ENCODE peak calls at places on chromosomes 16 and 17, in seven cellular contexts. M is dorsolateral prefrontal cortex, Y is pancreas, P is left ventricle myocardium inferior, D is cardiac fibroblast, E is heart right ventricle, G is fibroblast of mammary gland. C is an unnamed sample.

GRCh38 chr16:70159355-70160348 is 13.9 kb upstream of the CLEC18C start:
- DNase-seq in M (no peak), Y (no peak), P (no peak), D (no peak), E (peak; percentile 3), G (peak; percentile 45), C (no peak)

GRCh38 chr17:67574658-67575293 is 143.0 kb upstream of the NOL11 start:
- DNase-seq in M (no peak), Y (no peak), P (no peak), D (no peak), E (no peak), G (no peak), C (no peak)

GRCh38 chr17:31715436-31715835 is 143.6 kb downstream of the COPRS start:
- DNase-seq in M (no peak), Y (no peak), P (no peak), D (no peak), E (no peak), G (no peak), C (no peak)

GRCh38 chr16:8489580-8489979 is 100.7 kb downstream of the TMEM114 start:
- DNase-seq in M (no peak), Y (no peak), P (no peak), D (no peak), E (no peak), G (no peak), C (no peak)

GRCh38 chr17:6163632-6164319 is 93.6 kb downstream of the WSCD1 start:
- DNase-seq in M (peak; percentile 25), Y (no peak), P (no peak), D (no peak), E (no peak), G (peak; percentile 32), C (no peak)

GRCh38 chr17:12730931-12731521 is 58.3 kb upstream of the ARHGAP44 start:
- DNase-seq in M (no peak), Y (peak; percentile 85), P (peak; percentile 84), D (peak; percentile 49), E (peak; percentile 87), G (peak; percentile 82), C (peak; percentile 69)

GRCh38 chr17:12927001-12927400 is 90.8 kb downstream of the ELAC2 start:
- DNase-seq in M (no peak), Y (no peak), P (no peak), D (no peak), E (no peak), G (no peak), C (no peak)

GRCh38 chr17:83194761-83195329 is 115.4 kb downstream of the METRNL start:
- DNase-seq in M (no peak), Y (no peak), P (no peak), D (no peak), E (no peak), G (peak; percentile 52), C (peak; percentile 64)

GRCh38 chr17:1744551-1745512 is 2.2 kb downstream of the SERPINF2 start:
- DNase-seq in M (no peak), Y (no peak), P (no peak), D (no peak), E (no peak), G (no peak), C (no peak)

GRCh38 chr16:49050607-49051006 is 231.0 kb downstream of the CBLN1 start:
- DNase-seq in M (no peak), Y (no peak), P (no peak), D (peak; percentile 39), E (no peak), G (peak; percentile 2), C (no peak)

GRCh38 chr16:85486256-85486915 is 126.7 kb upstream of the GSE1 start:
- DNase-seq in M (no peak), Y (no peak), P (no peak), D (no peak), E (no peak), G (no peak), C (no peak)

GRCh38 chr17:40447148-40447644 is 3.9 kb downstream of the IGFBP4 start:
- DNase-seq in M (no peak), Y (no peak), P (no peak), D (peak; percentile 48), E (peak; percentile 57), G (peak; percentile 50), C (no peak)

GRCh38 chr16:58678269-58678668 is 6.3 kb downstream of the SLC38A7 start:
- DNase-seq in M (no peak), Y (no peak), P (peak; percentile 5), D (no peak), E (no peak), G (no peak), C (no peak)

GRCh38 chr17:3712811-3713463 is 10.8 kb upstream of the HASPIN start:
- DNase-seq in M (no peak), Y (no peak), P (no peak), D (no peak), E (no peak), G (no peak), C (no peak)

GRCh38 chr16:75029854-75030253 is 31.0 kb downstream of the ZNRF1 start:
- DNase-seq in M (no peak), Y (no peak), P (no peak), D (peak; percentile 23), E (no peak), G (peak; percentile 42), C (no peak)

GRCh38 chr17:58587713-58588117 is 73.3 kb upstream of the MTMR4 start:
- DNase-seq in M (peak; percentile 43), Y (peak; percentile 24), P (peak; percentile 42), D (peak; percentile 55), E (peak; percentile 40), G (peak; percentile 28), C (peak; percentile 67)

GRCh38 chr16:50467943-50468748 is 80.0 kb upstream of the NKD1 start:
- DNase-seq in M (no peak), Y (no peak), P (no peak), D (no peak), E (no peak), G (no peak), C (peak; percentile 57)

GRCh38 chr16:82045471-82046178 is 10.6 kb downstream of the HSD17B2 start:
- DNase-seq in M (no peak), Y (no peak), P (no peak), D (no peak), E (no peak), G (no peak), C (no peak)

GRCh38 chr16:62225675-62226074 is 189.4 kb upstream of the CDH8 start:
- DNase-seq in M (peak; percentile 83), Y (peak; percentile 80), P (peak; percentile 60), D (peak; percentile 3), E (peak; percentile 47), G (peak; percentile 15), C (peak; percentile 85)

GRCh38 chr16:88530858-88531203 is 39.4 kb upstream of the ZC3H18 start:
- DNase-seq in M (no peak), Y (no peak), P (no peak), D (no peak), E (no peak), G (no peak), C (no peak)
- TF ChIP-seq CTCF in M (no peak), Y (no peak), P (no peak), D (no peak), E (no peak), G (no peak), C (no peak)

GRCh38 chr16:66414891-66415290 is 12.2 kb upstream of the BEAN1 start:
- DNase-seq in M (no peak), Y (no peak), P (no peak), D (no peak), E (no peak), G (peak; percentile 83), C (no peak)
- TF ChIP-seq CTCF in M (no peak), Y (no peak), P (no peak), D (no peak), E (no peak), G (no peak), C (no peak)

DNA sequence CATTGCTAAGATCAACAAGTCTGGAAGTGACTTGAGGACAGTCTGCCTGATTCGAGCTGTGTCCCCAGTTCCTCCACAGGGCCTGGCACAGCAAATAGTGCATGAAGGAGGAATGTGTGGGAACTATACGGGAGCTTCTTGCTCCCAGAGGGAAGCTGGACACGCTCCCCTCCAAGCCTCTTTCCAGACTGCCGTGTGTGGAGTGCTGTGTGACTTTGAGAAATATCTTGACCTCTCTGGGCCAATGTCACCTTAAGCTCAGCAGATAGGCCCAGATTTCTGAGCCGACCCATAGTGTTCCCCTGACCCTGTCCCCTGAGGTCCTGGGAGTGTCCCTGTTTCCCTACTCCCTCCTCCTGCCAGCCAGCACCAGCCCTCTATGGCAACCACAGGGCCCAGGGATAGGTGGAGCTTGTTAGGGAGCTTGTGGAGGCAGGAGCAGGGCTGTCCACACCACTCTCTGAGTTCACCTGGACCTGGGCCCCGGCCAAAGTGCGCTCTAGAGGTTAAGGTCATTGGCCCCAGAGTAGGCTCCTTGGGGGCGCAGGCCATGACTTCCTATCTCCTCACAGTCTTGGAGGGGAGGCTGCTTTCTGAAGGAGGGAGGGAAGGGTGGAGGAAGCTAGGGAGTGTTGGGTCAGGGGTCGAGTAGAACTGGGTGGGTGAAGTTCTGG is 6.3 kb upstream of the FOXN1 start:
- DNase-seq in M (no peak), Y (no peak), P (no peak), D (no peak), E (no peak), G (no peak), C (no peak)
- TF ChIP-seq CTCF in M (no peak), Y (no peak), P (no peak), D (no peak), E (no peak), G (no peak), C (no peak)

DNA sequence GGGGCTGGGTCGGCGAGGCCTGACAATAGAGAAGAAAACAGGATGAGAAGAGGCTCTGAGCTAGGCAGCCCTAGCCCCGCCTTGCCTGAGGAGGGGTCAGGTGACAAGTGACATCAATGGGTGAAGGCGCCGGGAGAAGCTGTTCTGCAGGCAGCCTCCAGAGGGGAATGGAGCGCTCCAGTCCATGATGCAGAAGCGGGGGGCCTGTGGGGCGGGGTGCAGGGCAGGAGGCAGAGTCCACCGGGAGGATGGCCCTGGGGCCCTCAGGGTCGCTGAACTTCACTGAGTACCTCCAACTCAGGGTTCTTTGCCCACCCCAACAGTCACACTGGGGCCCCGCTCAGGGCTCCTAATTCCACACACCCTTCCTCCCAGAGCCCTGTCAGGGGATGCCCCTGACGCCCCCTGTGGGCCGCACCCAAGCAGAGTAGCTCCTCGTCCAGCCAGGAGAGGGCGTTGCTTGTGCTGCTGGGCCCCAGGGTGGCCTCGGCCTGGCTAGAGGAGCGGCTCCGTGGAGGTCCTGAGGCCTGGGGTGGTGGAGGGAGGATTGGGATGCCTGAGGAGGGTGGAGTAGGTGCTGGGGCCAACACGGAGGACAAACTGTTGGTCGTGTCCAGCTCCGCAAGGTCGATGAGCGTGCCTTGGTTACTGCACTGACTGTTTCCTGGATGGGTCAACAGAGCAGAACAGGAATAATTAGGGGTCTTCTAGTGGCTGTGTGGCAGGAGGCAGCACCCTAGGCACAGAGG is 20.8 kb downstream of the GGA3 start:
- DNase-seq in M (peak; percentile 75), Y (no peak), P (no peak), D (peak; percentile 42), E (no peak), G (peak; percentile 38), C (no peak)
- TF ChIP-seq CTCF in M (peak; percentile 41), Y (no peak), P (peak; percentile 48), D (peak; percentile 74), E (peak; percentile 52), G (peak; percentile 66), C (peak; percentile 49)

C was measured in upper lobe of right lung.